ENCODE peak calls at places on chromosomes 4 and X, in five cellular contexts. C, O, S, F and D are unnamed samples.

GRCh38 chr4:159141193-159141592 is 38.3 kb downstream of the RAPGEF2 start:
- DNase-seq in C (no peak), O (no peak), S (no peak), F (peak), D (no peak)

GRCh38 chr4:85829276-85830051 is 354.5 kb downstream of the ARHGAP24 start:
- DNase-seq in C (no peak), O (no peak), S (no peak), F (peak), D (no peak)

GRCh38 chrX:108036298-108036973 is 8.4 kb upstream of the VSIG1 start:
- DNase-seq in C (no peak), O (no peak), S (no peak), F (peak), D (no peak)

GRCh38 chr4:15438939-15439524 is 11.2 kb downstream of the C1QTNF7 start:
- DNase-seq in C (no peak), O (no peak), S (peak), F (peak), D (no peak)

GRCh38 chr4:24104173-24104572 is 214.3 kb upstream of the PPARGC1A start:
- DNase-seq in C (no peak), O (no peak), S (no peak), F (peak), D (no peak)

GRCh38 chrX:140764401-140764919 is 54.9 kb downstream of the LINC00632 start:
- DNase-seq in C (no peak), O (no peak), S (no peak), F (peak), D (peak)

GRCh38 chr4:26220704-26221103 is 100.1 kb upstream of the RBPJ start:
- DNase-seq in C (no peak), O (no peak), S (no peak), F (peak), D (no peak)

GRCh38 chrX:40878821-40879571 is 143.7 kb upstream of the MED14 start:
- DNase-seq in C (no peak), O (no peak), S (no peak), F (no peak), D (no peak)

GRCh38 chr4:152991361-152991760 is 55.2 kb downstream of the FHDC1 start:
- DNase-seq in C (peak), O (no peak), S (no peak), F (no peak), D (no peak)

GRCh38 chr4:15344041-15344440 is 83.8 kb upstream of the C1QTNF7 start:
- DNase-seq in C (no peak), O (no peak), S (no peak), F (peak), D (no peak)

GRCh38 chr4:76626686-76627465 is 191.8 kb downstream of the SHROOM3 start:
- DNase-seq in C (no peak), O (no peak), S (no peak), F (peak), D (no peak)

GRCh38 chr4:66681962-66682361 is 863.3 kb downstream of the CENPC start:
- DNase-seq in C (no peak), O (no peak), S (no peak), F (no peak), D (no peak)

GRCh38 chrX:114999906-115000305 is 17.5 kb downstream of the IL13RA2 start:
- DNase-seq in C (no peak), O (no peak), S (no peak), F (no peak), D (no peak)

GRCh38 chrX:46913710-46914109 is 1.5 kb downstream of the JADE3 start:
- DNase-seq in C (no peak), O (peak), S (no peak), F (peak), D (no peak)

GRCh38 chrX:53831662-53832635 is 145.4 kb upstream of the HUWE1 start:
- DNase-seq in C (peak), O (peak), S (no peak), F (peak), D (peak)

GRCh38 chrX:132671229-132671641 is 182.4 kb upstream of the MBNL3 start:
- DNase-seq in C (no peak), O (no peak), S (no peak), F (no peak), D (no peak)

GRCh38 chr4:165838575-165838974 is 34.5 kb upstream of the TLL1 start:
- DNase-seq in C (no peak), O (no peak), S (no peak), F (no peak), D (no peak)

GRCh38 chrX:154603438-154604430 is 15.3 kb downstream of the CTAG1B start:
- DNase-seq in C (no peak), O (no peak), S (no peak), F (peak), D (no peak)

GRCh38 chrX:55451125-55451524 is 802 bp upstream of the MAGEH1 start:
- DNase-seq in C (no peak), O (no peak), S (no peak), F (no peak), D (no peak)

GRCh38 chrX:55450259-55450658 is 1.7 kb upstream of the MAGEH1 start:
- DNase-seq in C (no peak), O (no peak), S (no peak), F (peak), D (no peak)

GRCh38 chrX:55451990-55452824 is at the start of gene MAGEH1:
- DNase-seq in C (peak), O (peak), S (peak), F (peak), D (peak)

GRCh38 chrX:55451626-55451989 is 319 bp upstream of the MAGEH1 start:
- DNase-seq in C (peak), O (no peak), S (no peak), F (no peak), D (no peak)

GRCh38 chrX:55452825-55453124 is 848 bp downstream of the MAGEH1 start:
- DNase-seq in C (peak), O (no peak), S (no peak), F (no peak), D (no peak)
- H3K27ac ChIP-seq in C (no peak), O (peak), S (peak), F (peak), D (peak)

GRCh38 chr4:150855981-150856510 is 159.0 kb downstream of the LRBA start:
- DNase-seq in C (no peak), O (no peak), S (no peak), F (no peak), D (no peak)
- H3K27ac ChIP-seq in C (no peak), O (no peak), S (no peak), F (no peak), D (no peak)

GRCh38 chrX:13272426-13272825 is 47.4 kb downstream of the ATXN3L start:
- DNase-seq in C (no peak), O (no peak), S (no peak), F (no peak), D (no peak)

GRCh38 chrX:13279279-13280009 is 40.4 kb downstream of the ATXN3L start:
- DNase-seq in C (no peak), O (no peak), S (no peak), F (no peak), D (no peak)

GRCh38 chrX:13281289-13281688 is 38.6 kb downstream of the ATXN3L start:
- DNase-seq in C (no peak), O (no peak), S (no peak), F (no peak), D (no peak)

GRCh38 chrX:13275031-13275430 is 44.8 kb downstream of the ATXN3L start:
- DNase-seq in C (no peak), O (no peak), S (no peak), F (no peak), D (no peak)

GRCh38 chrX:13277539-13277938 is 42.3 kb downstream of the ATXN3L start:
- DNase-seq in C (no peak), O (no peak), S (no peak), F (no peak), D (no peak)
- H3K27ac ChIP-seq in C (no peak), O (no peak), S (no peak), F (no peak), D (no peak)

GRCh38 chr4:138163171-138163570 is 79.0 kb downstream of the SLC7A11 start:
- DNase-seq in C (no peak), O (no peak), S (no peak), F (no peak), D (no peak)
- H3K27ac ChIP-seq in C (no peak), O (no peak), S (no peak), F (no peak), D (no peak)

GRCh38 chr4:39045791-39046221 is 13.6 kb upstream of the TMEM156 start:
- DNase-seq in C (peak), O (no peak), S (no peak), F (peak), D (no peak)
- H3K27ac ChIP-seq in C (peak), O (peak), S (peak), F (no peak), D (peak)

GRCh38 chr4:40234519-40235039 is 37.7 kb downstream of the RHOH start:
- DNase-seq in C (no peak), O (no peak), S (no peak), F (no peak), D (no peak)

GRCh38 chr4:40233227-40233626 is 36.4 kb downstream of the RHOH start:
- DNase-seq in C (no peak), O (no peak), S (no peak), F (no peak), D (no peak)

GRCh38 chr4:40231464-40231863 is 34.6 kb downstream of the RHOH start:
- DNase-seq in C (no peak), O (no peak), S (no peak), F (no peak), D (no peak)

GRCh38 chr4:40228497-40229365 is 31.9 kb downstream of the RHOH start:
- DNase-seq in C (no peak), O (no peak), S (no peak), F (no peak), D (no peak)

DNA sequence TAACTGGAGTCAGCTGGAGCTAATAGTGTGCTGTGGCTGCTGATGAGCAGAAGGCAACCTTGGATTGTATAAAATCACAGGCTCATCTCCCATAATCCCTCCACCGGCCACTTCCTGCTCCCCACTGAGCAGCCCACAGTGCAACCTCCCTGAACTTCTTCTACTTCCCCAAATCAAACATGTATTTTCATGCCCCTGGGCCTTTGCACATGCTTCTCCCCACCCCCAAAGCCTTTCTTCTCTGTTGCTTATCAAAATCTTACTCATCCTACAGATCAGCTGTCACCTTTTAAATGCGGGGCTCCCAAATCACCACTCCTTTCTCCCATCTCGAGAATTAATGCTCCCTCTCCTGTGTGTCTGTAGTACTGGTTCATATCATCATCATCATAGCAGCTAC is 35.8 kb downstream of the RHOH start:
- DNase-seq in C (no peak), O (no peak), S (no peak), F (no peak), D (no peak)
- H3K27ac ChIP-seq in C (no peak), O (no peak), S (no peak), F (no peak), D (no peak)

DNA sequence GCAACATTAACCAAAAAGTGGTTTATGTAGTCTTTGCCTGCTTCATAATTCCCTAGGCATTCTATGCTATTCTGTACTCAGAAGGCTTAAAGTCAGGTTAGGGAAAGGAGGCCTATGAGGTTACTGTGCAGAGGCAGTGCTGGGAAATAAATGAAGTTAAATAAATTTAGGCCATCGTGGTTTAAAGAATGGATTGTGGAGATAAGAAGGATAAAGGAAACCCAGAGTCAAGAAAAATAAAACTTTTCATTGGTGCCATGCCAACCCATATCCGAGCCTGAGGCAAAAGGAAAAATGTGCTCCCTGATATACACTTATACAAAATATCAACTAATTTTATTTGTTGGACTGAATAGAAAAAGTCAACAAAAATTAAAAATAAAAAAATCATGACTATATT is 70.2 kb downstream of the AR start:
- DNase-seq in C (no peak), O (no peak), S (no peak), F (no peak), D (no peak)
- H3K27ac ChIP-seq in C (no peak), O (no peak), S (no peak), F (peak), D (no peak)

GRCh38 chr4:57093816-57094481 is 16.2 kb downstream of the IGFBP7 start:
- DNase-seq in C (no peak), O (no peak), S (no peak), F (no peak), D (no peak)
- H3K27ac ChIP-seq in C (no peak), O (peak), S (peak), F (no peak), D (no peak)

GRCh38 chrX:10617964-10618342 is 2.4 kb downstream of the MID1 start:
- DNase-seq in C (no peak), O (no peak), S (no peak), F (no peak), D (no peak)

GRCh38 chrX:10617186-10617963 is 3.0 kb downstream of the MID1 start:
- DNase-seq in C (no peak), O (no peak), S (no peak), F (no peak), D (no peak)

GRCh38 chrX:10618911-10619310 is 1.5 kb downstream of the MID1 start:
- DNase-seq in C (no peak), O (no peak), S (no peak), F (no peak), D (no peak)

GRCh38 chrX:10620121-10620699 is at the start of gene MID1:
- DNase-seq in C (no peak), O (peak), S (no peak), F (peak), D (peak)

GRCh38 chrX:10619311-10620015 is 922 bp downstream of the MID1 start:
- DNase-seq in C (no peak), O (no peak), S (no peak), F (no peak), D (no peak)
- H3K27ac ChIP-seq in C (no peak), O (peak), S (peak), F (peak), D (no peak)

GRCh38 chrX:95907081-95907480 is 777.6 kb upstream of the DIAPH2 start:
- DNase-seq in C (no peak), O (no peak), S (no peak), F (no peak), D (no peak)

GRCh38 chrX:95903490-95903889 is 781.2 kb upstream of the DIAPH2 start:
- DNase-seq in C (no peak), O (no peak), S (no peak), F (peak), D (no peak)
- H3K27ac ChIP-seq in C (no peak), O (no peak), S (no peak), F (no peak), D (no peak)